ENCODE peak calls at places on chromosomes 6 and 20, in five cellular contexts. X, P, U, V and S are unnamed samples. For H3K27me3, the result is how much of the 10 kb centered on the place peaks cover.

GRCh38 chr6:6590530-6590929 is 2.0 kb downstream of the LY86 start:
- DNase-seq in X (no peak), P (no peak), U (no peak), V (no peak), S (no peak)

GRCh38 chr6:34414999-34415858 is 10.6 kb downstream of the RPS10 start:
- DNase-seq in X (peak), P (peak), U (no peak), V (no peak), S (no peak)

GRCh38 chr6:81003156-81003555 is 749.3 kb downstream of the TENT5A start:
- DNase-seq in X (no peak), P (peak), U (no peak), V (no peak), S (no peak)

GRCh38 chr20:40511478-40511877 is 177.6 kb downstream of the MAFB start:
- DNase-seq in X (no peak), P (peak), U (peak), V (peak), S (no peak)

GRCh38 chr6:87357479-87358196 is 13.0 kb downstream of the C6orf163 start:
- DNase-seq in X (no peak), P (no peak), U (no peak), V (no peak), S (no peak)

GRCh38 chr6:45472383-45472782 is 94.6 kb upstream of the SUPT3H start:
- DNase-seq in X (no peak), P (no peak), U (no peak), V (no peak), S (no peak)

GRCh38 chr6:159252955-159253508 is 83.8 kb downstream of the FNDC1 start:
- DNase-seq in X (peak), P (peak), U (no peak), V (no peak), S (no peak)

GRCh38 chr6:169093121-169093723 is 160.4 kb downstream of the THBS2 start:
- DNase-seq in X (no peak), P (no peak), U (no peak), V (no peak), S (no peak)

GRCh38 chr6:46191961-46192360 is 21.2 kb upstream of the ENPP5 start:
- DNase-seq in X (no peak), P (peak), U (no peak), V (no peak), S (no peak)

GRCh38 chr20:34065260-34065659 is 46.8 kb downstream of the EIF2S2 start:
- DNase-seq in X (no peak), P (peak), U (no peak), V (no peak), S (no peak)

DNA sequence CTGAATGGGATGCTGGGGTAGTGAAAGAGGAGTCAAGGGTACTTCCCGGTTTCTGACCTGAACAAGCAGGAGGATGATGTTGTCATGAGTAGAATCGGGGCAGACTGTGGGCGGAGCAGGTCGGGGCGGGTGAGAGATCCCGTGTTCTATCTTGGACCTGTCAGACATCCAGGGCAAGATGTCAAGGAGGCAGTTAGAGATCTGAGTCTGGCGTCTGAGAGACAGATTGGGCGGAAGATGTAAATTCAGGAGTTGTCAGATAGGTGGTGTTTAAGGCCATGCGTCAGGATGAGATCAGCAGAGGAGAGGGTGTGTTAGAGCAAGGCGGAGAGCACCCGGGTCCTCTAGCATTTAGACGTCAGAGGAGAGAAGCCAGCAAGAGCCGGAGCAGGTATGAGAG is 115.5 kb downstream of the DLGAP4 start:
- DNase-seq in X (no peak), P (no peak), U (no peak), V (no peak), S (no peak)
- H3K27me3 ChIP-seq in X (under half), P (under half), U (under half), V (half or more), S (under half)

DNA sequence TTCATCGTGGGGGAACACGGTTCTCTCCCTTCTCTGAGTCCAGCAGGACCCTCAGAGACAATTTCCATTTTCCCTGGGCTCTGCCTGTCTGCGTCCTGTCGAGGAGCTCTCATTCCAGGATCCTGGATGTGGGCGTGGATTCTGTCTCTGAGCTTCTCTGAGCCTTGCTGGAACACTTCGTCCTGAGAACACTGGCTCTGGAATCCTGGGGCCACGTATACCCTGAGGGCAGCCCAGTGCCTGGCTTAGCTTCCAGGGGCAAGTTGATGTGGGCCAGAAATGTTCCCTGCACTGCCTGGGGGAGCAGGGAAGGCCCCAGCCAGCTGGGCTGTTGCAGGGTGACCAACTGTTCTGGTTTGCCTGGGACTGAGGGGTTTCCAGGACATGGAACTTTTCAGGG is 309.1 kb downstream of the DHX35 start:
- DNase-seq in X (no peak), P (no peak), U (no peak), V (peak), S (no peak)
- H3K27ac ChIP-seq in X (no peak), P (no peak), U (no peak), V (peak), S (no peak)

DNA sequence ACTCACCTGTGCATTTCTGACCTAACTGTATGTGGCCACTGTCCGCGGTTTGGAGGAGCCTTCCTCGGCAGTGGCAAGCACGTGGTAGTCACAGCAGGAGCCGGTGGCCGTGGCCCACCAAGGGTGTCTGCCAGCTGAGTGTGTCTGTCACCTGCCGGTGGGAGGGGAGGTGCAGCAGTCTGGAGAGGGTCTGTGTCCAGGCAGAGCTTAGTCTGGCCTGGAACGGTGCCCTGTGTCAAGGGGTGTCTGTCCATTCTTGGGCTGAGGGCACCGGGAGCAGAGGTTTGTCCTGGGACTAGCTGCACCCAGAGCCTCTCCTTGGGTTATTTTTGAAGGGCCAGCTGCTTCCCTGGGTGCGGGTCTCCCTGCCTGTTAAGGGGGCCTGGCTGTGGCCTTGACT is 5.0 kb downstream of the RBM38 start:
- DNase-seq in X (no peak), P (no peak), U (peak), V (peak), S (no peak)
- H3K4me3 ChIP-seq in X (no peak), P (no peak), U (peak), V (peak), S (no peak)

DNA sequence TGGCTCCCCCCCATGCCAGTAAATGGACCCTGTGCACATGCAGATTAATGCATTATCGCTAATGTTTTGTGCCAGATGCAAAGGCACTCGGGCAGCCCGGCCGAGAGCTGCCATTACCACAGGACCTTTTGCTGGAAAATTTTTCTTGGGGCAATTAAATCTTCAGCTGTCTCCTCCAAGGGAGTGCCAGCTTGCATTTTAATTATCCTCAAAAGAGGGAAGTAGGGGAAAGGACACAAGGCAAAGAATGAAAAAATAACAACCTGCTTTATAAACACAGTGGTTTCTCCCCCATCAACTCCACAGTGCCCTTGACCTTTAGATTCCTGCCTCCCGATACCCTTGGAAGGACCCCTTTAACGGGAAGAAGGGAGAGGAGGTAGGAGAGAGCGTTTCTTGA is 48.2 kb downstream of the PDYN start:
- DNase-seq in X (no peak), P (no peak), U (no peak), V (no peak), S (no peak)
- H3K27me3 ChIP-seq in X (under half), P (under half), U (under half), V (under half), S (under half)

GRCh38 chr20:58161192-58161591 is 67.3 kb downstream of the ANKRD60 start:
- DNase-seq in X (no peak), P (peak), U (no peak), V (no peak), S (no peak)
- H3K27ac ChIP-seq in X (no peak), P (peak), U (no peak), V (no peak), S (no peak)

DNA sequence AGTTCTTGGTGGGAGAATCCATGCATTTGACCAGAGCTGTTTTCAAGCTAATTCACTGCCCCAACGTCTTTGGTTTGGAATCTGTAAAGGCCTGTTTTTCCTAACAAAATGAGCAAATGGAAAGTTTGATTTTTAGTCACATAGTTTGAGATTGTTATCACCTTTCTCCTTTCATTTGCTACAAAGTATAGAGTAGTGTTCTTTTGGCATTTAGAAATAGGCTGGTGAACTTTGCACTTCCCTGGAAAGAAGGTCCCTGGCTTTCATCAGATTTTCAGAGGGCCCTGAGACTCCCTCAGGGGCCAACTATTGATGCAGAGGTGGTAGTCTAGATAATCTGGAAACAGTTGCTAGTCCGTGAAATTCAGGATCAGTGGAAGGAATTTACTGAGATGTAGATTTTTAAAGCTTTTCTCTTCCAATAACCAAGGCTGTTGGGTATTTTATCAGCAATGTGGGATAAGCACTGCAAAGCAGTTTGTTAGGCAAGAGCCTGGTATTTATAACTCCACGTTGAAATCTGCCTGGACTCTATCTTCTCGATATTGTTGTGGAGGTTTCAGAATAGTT is 1.7 kb downstream of the ARFGEF2 start:
- DNase-seq in X (no peak), P (peak), U (no peak), V (no peak), S (no peak)
- H3K4me3 ChIP-seq in X (no peak), P (peak), U (peak), V (peak), S (no peak)